ENCODE peak calls at places on chromosome 17, in seven cellular contexts. H, O, D, I, V, Y and U are unnamed samples.

GRCh38 chr17:28174352-28175046 is 132.0 kb downstream of the NLK start:
- DNase-seq in H (no peak), O (no peak), D (no peak), I (no peak), V (no peak), Y (no peak), U (no peak)

GRCh38 chr17:82035488-82035887 is 2.0 kb downstream of the DCXR start:
- DNase-seq in H (no peak), O (no peak), D (no peak), I (no peak), V (no peak), Y (no peak), U (no peak)

GRCh38 chr17:82383411-82383810 is 11.8 kb downstream of the UTS2R start:
- DNase-seq in H (no peak), O (no peak), D (no peak), I (no peak), V (no peak), Y (no peak), U (no peak)

GRCh38 chr17:79842656-79843474 is 3.6 kb upstream of the CBX4 start:
- DNase-seq in H (no peak), O (no peak), D (no peak), I (no peak), V (no peak), Y (no peak), U (no peak)

GRCh38 chr17:46046957-46047356 is 47.9 kb downstream of the STH start:
- DNase-seq in H (no peak), O (no peak), D (no peak), I (no peak), V (no peak), Y (no peak), U (no peak)

GRCh38 chr17:1773755-1774181 is 11.9 kb downstream of the SERPINF1 start:
- DNase-seq in H (no peak), O (no peak), D (no peak), I (no peak), V (no peak), Y (no peak), U (no peak)

GRCh38 chr17:82091264-82092066 is 6.6 kb downstream of the FASN start:
- DNase-seq in H (no peak), O (peak; percentile 10), D (no peak), I (no peak), V (no peak), Y (no peak), U (peak; percentile 26)

GRCh38 chr17:81519284-81520020 is 6.9 kb upstream of the ACTG1 start:
- DNase-seq in H (no peak), O (no peak), D (peak; percentile 83), I (peak; percentile 89), V (peak; percentile 69), Y (no peak), U (peak; percentile 86)

GRCh38 chr17:13484020-13484419 is 117.7 kb downstream of the HS3ST3A1 start:
- DNase-seq in H (no peak), O (no peak), D (no peak), I (no peak), V (no peak), Y (no peak), U (no peak)

GRCh38 chr17:3827124-3827773 is 18.8 kb downstream of the NCBP3 start:
- DNase-seq in H (no peak), O (no peak), D (peak; percentile 44), I (no peak), V (peak; percentile 72), Y (peak; percentile 45), U (peak; percentile 67)

GRCh38 chr17:40362696-40363479 is 1.6 kb downstream of the GJD3 start:
- DNase-seq in H (peak; percentile 34), O (peak; percentile 58), D (peak; percentile 78), I (peak; percentile 94), V (peak; percentile 80), Y (no peak), U (peak; percentile 84)

GRCh38 chr17:41065829-41066624 is at the start of gene KRTAP2-4:
- DNase-seq in H (no peak), O (no peak), D (no peak), I (no peak), V (no peak), Y (no peak), U (no peak)

GRCh38 chr17:43453331-43453812 is 30.4 kb upstream of the DHX8 start:
- DNase-seq in H (no peak), O (peak; percentile 70), D (no peak), I (no peak), V (no peak), Y (no peak), U (no peak)

GRCh38 chr17:39450051-39450450 is 1.0 kb downstream of the MED1 start:
- DNase-seq in H (peak; percentile 27), O (no peak), D (no peak), I (peak; percentile 36), V (no peak), Y (no peak), U (no peak)

GRCh38 chr17:7916799-7917198 is 710 bp upstream of the RNF227 start:
- DNase-seq in H (no peak), O (no peak), D (no peak), I (no peak), V (no peak), Y (no peak), U (no peak)

GRCh38 chr17:42431758-42432161 is 8.7 kb upstream of the CAVIN1 start:
- DNase-seq in H (no peak), O (no peak), D (no peak), I (no peak), V (no peak), Y (no peak), U (no peak)

GRCh38 chr17:76381633-76382304 is 2.6 kb upstream of the SPHK1 start:
- DNase-seq in H (no peak), O (no peak), D (no peak), I (no peak), V (no peak), Y (no peak), U (peak; percentile 69)

GRCh38 chr17:49514374-49514738 is 19.3 kb downstream of the NGFR start:
- DNase-seq in H (no peak), O (no peak), D (no peak), I (no peak), V (no peak), Y (no peak), U (no peak)

GRCh38 chr17:6437466-6437865 is 2.5 kb upstream of the AIPL1 start:
- DNase-seq in H (no peak), O (no peak), D (no peak), I (no peak), V (no peak), Y (no peak), U (no peak)

GRCh38 chr17:78450696-78451344 is 72.4 kb downstream of the PGS1 start:
- DNase-seq in H (no peak), O (no peak), D (no peak), I (no peak), V (no peak), Y (no peak), U (peak; percentile 58)
- TF ChIP-seq CTCF in H (no peak), O (no peak), D (no peak), I (no peak), V (no peak), Y (no peak), U (no peak)

DNA sequence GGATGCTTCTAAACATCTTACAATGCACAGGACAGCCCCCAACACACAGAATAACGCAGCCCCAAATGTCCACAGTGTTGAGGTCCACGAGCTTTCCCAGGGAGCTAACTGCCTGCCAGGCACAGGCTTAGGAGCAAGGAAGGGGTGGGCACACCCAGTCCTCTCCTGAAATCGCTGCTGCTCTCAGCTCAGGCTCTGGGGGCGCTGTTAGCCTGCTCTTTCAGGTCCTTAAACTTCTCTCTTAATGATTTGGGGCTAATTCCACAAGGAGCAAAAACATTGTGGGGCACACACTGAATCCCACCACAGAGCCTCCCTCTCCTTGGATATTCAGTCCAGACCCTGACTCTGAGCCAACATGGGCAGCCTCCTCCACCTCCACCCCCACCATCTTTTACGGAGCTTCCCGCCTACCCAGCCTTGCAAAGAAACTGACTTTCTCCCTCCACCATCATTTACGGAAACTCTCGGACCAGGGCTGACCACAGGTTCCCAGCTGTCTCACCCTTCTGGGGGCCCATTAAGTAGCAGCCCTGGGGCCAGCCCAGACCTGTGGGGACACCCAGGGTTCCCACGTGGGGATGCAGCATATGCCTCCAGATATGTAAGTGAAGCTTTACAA is 1.1 kb downstream of the CD300H start:
- DNase-seq in H (no peak), O (no peak), D (peak; percentile 7), I (no peak), V (no peak), Y (peak; percentile 29), U (no peak)
- TF ChIP-seq CTCF in H (peak; percentile 59), O (peak; percentile 54), D (peak; percentile 60), I (peak; percentile 55), V (peak; percentile 25), Y (no peak), U (peak; percentile 82)

GRCh38 chr17:73643012-73643845 is 1.0 kb downstream of the SDK2 start:
- DNase-seq in H (no peak), O (peak; percentile 23), D (peak; percentile 23), I (peak; percentile 71), V (no peak), Y (no peak), U (no peak)
- TF ChIP-seq CTCF in H (peak; percentile 35), O (no peak), D (no peak), I (peak; percentile 26), V (no peak), Y (no peak), U (peak; percentile 46)

GRCh38 chr17:59108400-59109102 is 1.9 kb upstream of the TRIM37 start:
- DNase-seq in H (no peak), O (no peak), D (no peak), I (no peak), V (no peak), Y (no peak), U (no peak)

GRCh38 chr17:59105852-59106462 is 723 bp downstream of the TRIM37 start:
- DNase-seq in H (peak; percentile 35), O (peak; percentile 68), D (peak; percentile 73), I (peak; percentile 84), V (peak; percentile 72), Y (peak; percentile 60), U (peak; percentile 46)

GRCh38 chr17:59110973-59111372 is 4.3 kb upstream of the TRIM37 start:
- DNase-seq in H (no peak), O (no peak), D (no peak), I (no peak), V (no peak), Y (no peak), U (no peak)

GRCh38 chr17:59107306-59107670 is 608 bp upstream of the TRIM37 start:
- DNase-seq in H (no peak), O (no peak), D (no peak), I (no peak), V (no peak), Y (no peak), U (no peak)

GRCh38 chr17:59106463-59107305 is at the start of gene TRIM37:
- DNase-seq in H (peak; percentile 97), O (peak; percentile 97), D (peak; percentile 99), I (peak; percentile 100), V (peak; percentile 98), Y (peak; percentile 95), U (peak; percentile 99)
- TF ChIP-seq CTCF in H (peak; percentile 1), O (peak; percentile 11), D (no peak), I (peak; percentile 13), V (no peak), Y (no peak), U (peak; percentile 11)